ENCODE peak calls at places on chromosomes 13 and 19, in eight cellular contexts. F, P, D, Q, M, C, S and V are unnamed samples. For H3K4me1 and H3K9me3, the result is how much of the 10 kb centered on the place peaks cover.

GRCh38 chr19:13195678-13196077 is 45.5 kb downstream of the IER2 start:
- DNase-seq in M (peak), Q (peak), S (no peak), P (no peak), C (no peak), D (no peak), F (no peak), V (no peak)

GRCh38 chr19:18504886-18505610 is 16.8 kb downstream of the ELL start:
- DNase-seq in S (no peak), P (no peak), Q (no peak), M (no peak), C (no peak), D (no peak), F (no peak), V (no peak)

GRCh38 chr13:67366533-67366932 is 136.4 kb upstream of the PCDH9 start:
- DNase-seq in D (no peak), C (no peak), S (no peak), Q (no peak), M (no peak), F (no peak), P (no peak), V (no peak)

GRCh38 chr13:60139272-60139671 is 24.5 kb downstream of the DIAPH3 start:
- DNase-seq in Q (no peak), S (no peak), F (no peak), M (no peak), P (no peak), C (no peak), D (no peak), V (no peak)

GRCh38 chr13:100533588-100534041 is 55.0 kb downstream of the GGACT start:
- DNase-seq in C (no peak), M (no peak), Q (no peak), P (no peak), F (no peak), S (no peak), D (no peak), V (no peak)

GRCh38 chr13:40440990-40441820 is 225.2 kb downstream of the FOXO1 start:
- DNase-seq in D (peak), C (peak), M (no peak), S (no peak), F (no peak), Q (peak), P (peak), V (no peak)

GRCh38 chr19:13162749-13163608 is 12.8 kb downstream of the IER2 start:
- DNase-seq in S (no peak), M (peak), F (peak), P (peak), Q (peak), D (peak), C (peak), V (peak)

GRCh38 chr13:97121894-97122293 is 100.2 kb upstream of the MBNL2 start:
- DNase-seq in F (no peak), C (no peak), D (no peak), Q (peak), S (no peak), M (no peak), P (no peak), V (no peak)

GRCh38 chr19:34838753-34839431 is 65.9 kb upstream of the ZNF599 start:
- DNase-seq in M (no peak), D (no peak), P (no peak), S (no peak), C (no peak), F (peak), Q (no peak), V (no peak)

GRCh38 chr19:56080669-56081401 is 40.3 kb downstream of the ZNF787 start:
- DNase-seq in M (peak), S (peak), F (peak), D (peak), Q (peak), P (peak), C (peak), V (peak)

GRCh38 chr13:53060840-53061485 is 32.4 kb downstream of the OLFM4 start:
- DNase-seq in D (no peak), F (no peak), C (no peak), Q (no peak), P (no peak), S (no peak), M (no peak), V (no peak)

GRCh38 chr19:33435706-33436359 is 62.3 kb downstream of the CEBPG start:
- DNase-seq in M (no peak), S (no peak), P (no peak), D (no peak), Q (no peak), F (peak), C (peak), V (no peak)

GRCh38 chr13:59842507-59842906 is 321.2 kb downstream of the DIAPH3 start:
- DNase-seq in P (no peak), F (no peak), M (no peak), D (no peak), S (no peak), Q (no peak), C (no peak), V (no peak)

GRCh38 chr13:89584058-89584457 is 1763.4 kb upstream of the MIR17HG start:
- DNase-seq in Q (no peak), P (no peak), M (no peak), C (no peak), F (no peak), D (no peak), S (no peak), V (no peak)

GRCh38 chr13:42883771-42884170 is 102.4 kb downstream of the FAM216B start:
- DNase-seq in F (no peak), C (no peak), D (no peak), S (no peak), M (no peak), P (no peak), Q (peak), V (peak)

GRCh38 chr13:110628952-110629701 is 13.8 kb downstream of the NAXD start:
- DNase-seq in Q (no peak), D (no peak), F (peak), C (peak), M (no peak), P (no peak), S (no peak), V (no peak)

GRCh38 chr19:42150940-42151339 is 18.7 kb upstream of the POU2F2 start:
- DNase-seq in C (no peak), F (no peak), D (no peak), Q (no peak), P (no peak), M (no peak), S (no peak), V (no peak)

GRCh38 chr19:35006342-35006998 is 6.3 kb downstream of the GRAMD1A start:
- DNase-seq in M (no peak), S (peak), C (no peak), Q (peak), F (peak), P (no peak), D (no peak), V (no peak)

GRCh38 chr19:40585677-40586422 is 9.2 kb downstream of the SHKBP1 start:
- DNase-seq in P (no peak), S (peak), F (no peak), M (no peak), C (no peak), D (no peak), Q (no peak), V (no peak)

GRCh38 chr13:98173431-98173921 is 3.6 kb downstream of the RNF113B start:
- DNase-seq in P (peak), F (no peak), M (no peak), C (peak), S (no peak), Q (no peak), D (peak), V (no peak)

GRCh38 chr13:26956532-26957142 is 196.1 kb upstream of the GPR12 start:
- DNase-seq in P (no peak), C (no peak), M (no peak), Q (no peak), D (no peak), S (no peak), F (no peak), V (no peak)

GRCh38 chr13:99614465-99614885 is 113.2 kb downstream of the TM9SF2 start:
- DNase-seq in Q (no peak), S (peak), M (no peak), D (no peak), P (no peak), F (no peak), C (no peak), V (no peak)

GRCh38 chr19:50147462-50148423 is 15.3 kb downstream of the IZUMO2 start:
- DNase-seq in M (peak), C (peak), D (peak), P (peak), Q (peak), F (peak), S (peak), V (peak)

GRCh38 chr19:47020132-47020805 is 632 bp downstream of the NPAS1 start:
- DNase-seq in S (no peak), Q (no peak), F (no peak), P (no peak), D (no peak), C (no peak), M (no peak), V (no peak)

GRCh38 chr19:51511353-51511752 is 9.8 kb upstream of the SIGLEC12 start:
- DNase-seq in S (no peak), Q (no peak), M (no peak), C (no peak), P (no peak), F (no peak), D (no peak), V (peak)

GRCh38 chr19:2477732-2478191 is 1.8 kb downstream of the GADD45B start:
- DNase-seq in P (no peak), D (no peak), M (no peak), C (peak), F (no peak), Q (peak), S (no peak), V (no peak)

GRCh38 chr19:33064117-33064777 is 441 bp downstream of the RHPN2 start:
- DNase-seq in D (peak), C (no peak), Q (peak), M (no peak), P (no peak), F (peak), S (no peak), V (peak)

GRCh38 chr13:27508802-27509201 is 58.4 kb upstream of the MTIF3 start:
- DNase-seq in Q (no peak), C (no peak), S (no peak), M (no peak), P (no peak), D (no peak), F (no peak), V (no peak)

GRCh38 chr13:33125821-33126570 is 109.8 kb downstream of the KL start:
- DNase-seq in D (peak), F (no peak), Q (peak), C (peak), M (no peak), P (peak), S (peak), V (no peak)

GRCh38 chr13:89239361-89240127 is 1568.4 kb downstream of the SLITRK5 start:
- DNase-seq in C (no peak), D (no peak), F (no peak), M (no peak), P (no peak), Q (no peak), S (no peak), V (no peak)

GRCh38 chr19:52959613-52960295 is 2.9 kb downstream of the ZNF816 start:
- DNase-seq in S (no peak), F (no peak), P (no peak), C (no peak), M (no peak), Q (no peak), D (no peak), V (no peak)

GRCh38 chr13:35478384-35479222 is 2.1 kb upstream of the MAB21L1 start:
- DNase-seq in C (peak), F (peak), D (no peak), P (no peak), S (no peak), M (no peak), Q (no peak), V (no peak)

GRCh38 chr13:71866173-71867091 is 572 bp downstream of the DACH1 start:
- DNase-seq in S (no peak), M (peak), C (no peak), P (peak), D (peak), F (peak), Q (peak), V (peak)

GRCh38 chr19:49639401-49640112 is 386 bp downstream of the RRAS start:
- DNase-seq in S (no peak), Q (no peak), D (peak), P (no peak), M (peak), C (peak), F (no peak), V (no peak)

DNA sequence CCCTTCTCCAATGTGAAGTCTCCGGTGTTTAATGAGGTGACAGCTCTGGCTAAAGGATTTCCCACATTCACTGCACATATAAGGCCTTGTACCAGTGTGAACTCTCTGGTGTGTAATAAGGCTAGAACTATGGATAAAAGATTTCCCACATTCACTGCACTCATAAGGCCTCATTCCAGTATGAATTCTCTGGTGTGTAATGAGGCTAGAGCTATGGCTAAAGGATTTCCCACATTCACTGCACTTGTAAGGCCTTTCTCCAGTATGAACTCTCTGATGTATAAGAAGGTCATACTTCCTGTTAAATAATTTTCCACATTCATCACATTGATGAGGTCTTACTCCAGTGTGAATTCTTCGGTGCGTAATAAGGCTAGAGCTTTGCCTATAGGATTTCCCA is 5.9 kb downstream of the ZNF256 start:
- DNase-seq in D (no peak), F (no peak), P (no peak), M (no peak), Q (no peak), C (no peak), S (no peak), V (no peak)
- H3K4me1 ChIP-seq in D (under half), F (under half), P (under half), M (under half), Q (under half), C (under half), S (under half), V (under half)

GRCh38 chr19:4802711-4803110 is 11.2 kb downstream of the FEM1A start:
- DNase-seq in P (peak), F (no peak), M (no peak), S (no peak), Q (no peak), D (no peak), C (no peak), V (no peak)

GRCh38 chr19:4801085-4801619 is 9.6 kb downstream of the FEM1A start:
- DNase-seq in C (no peak), D (no peak), Q (no peak), S (no peak), F (no peak), P (no peak), M (no peak), V (no peak)

GRCh38 chr19:4795400-4795799 is 3.9 kb downstream of the FEM1A start:
- DNase-seq in D (no peak), Q (no peak), F (no peak), M (no peak), C (no peak), P (no peak), S (no peak), V (no peak)

GRCh38 chr19:4803736-4804695 is 12.5 kb downstream of the FEM1A start:
- DNase-seq in D (peak), C (no peak), P (peak), F (peak), S (peak), Q (peak), M (peak), V (peak)

GRCh38 chr19:4800591-4801081 is 9.1 kb downstream of the FEM1A start:
- DNase-seq in S (no peak), D (no peak), C (no peak), Q (peak), M (no peak), F (peak), P (peak), V (no peak)
- H3K9me3 ChIP-seq in S (under half), D (under half), C (under half), Q (under half), M (under half), F (under half), P (under half), V (under half)

DNA sequence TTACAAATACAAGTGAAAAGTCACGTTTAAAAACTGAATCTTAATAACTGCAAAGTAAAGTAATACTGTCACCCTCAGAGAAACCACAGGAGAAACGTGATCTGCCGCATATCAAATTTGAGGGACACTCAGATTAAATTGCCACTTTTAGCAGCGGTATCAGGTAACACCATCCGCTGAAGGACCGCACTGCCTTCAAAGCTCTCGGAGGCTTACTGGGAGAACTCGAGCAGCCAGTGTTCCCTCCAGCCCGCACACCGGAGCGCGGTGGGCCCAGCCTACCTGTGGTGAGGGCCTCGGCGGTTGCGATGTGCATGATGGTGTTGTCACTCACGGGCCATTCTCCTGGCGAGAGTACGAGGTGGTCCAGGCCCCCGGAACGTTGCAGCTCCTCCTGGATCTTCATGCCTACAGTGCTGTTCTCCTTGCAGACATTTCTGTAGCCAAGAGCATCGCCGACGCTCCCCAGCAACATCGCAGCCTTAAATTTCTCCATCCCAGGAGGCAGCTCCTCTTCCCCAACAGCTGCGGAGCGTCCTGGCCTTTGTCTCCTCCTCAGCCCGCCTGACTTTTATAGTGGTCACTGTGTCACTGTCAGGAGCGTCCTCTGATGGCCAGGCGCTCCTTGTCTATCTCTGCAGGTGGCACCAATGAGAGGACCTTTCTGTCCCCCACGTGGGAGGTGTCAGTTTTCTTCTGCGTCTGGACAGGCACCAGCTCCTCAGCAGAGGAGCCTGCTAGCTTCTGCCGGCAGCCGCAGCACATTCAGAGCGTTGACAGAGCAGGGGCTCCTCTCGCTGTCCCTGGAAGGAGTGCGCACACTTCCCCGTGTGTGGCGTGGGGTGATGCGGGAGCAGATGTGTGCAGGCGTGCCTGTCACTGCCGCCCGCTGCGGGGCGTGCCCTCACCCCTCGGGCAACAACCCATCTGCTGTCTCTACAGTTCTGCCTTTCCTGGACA is at the start of gene ADPRHL1:
- DNase-seq in P (peak), C (peak), D (no peak), S (no peak), Q (no peak), F (no peak), M (no peak), V (no peak)
- H3K4me3 ChIP-seq in P (peak), C (no peak), D (no peak), S (no peak), Q (no peak), F (no peak), M (no peak), V (no peak)

GRCh38 chr13:19153782-19154450 is 27.7 kb downstream of the TUBA3C start:
- DNase-seq in S (no peak), M (no peak), P (no peak), D (no peak), Q (no peak), C (peak), F (no peak), V (no peak)
- H3K4me1 ChIP-seq in S (under half), M (under half), P (under half), D (under half), Q (under half), C (under half), F (under half), V (under half)